ENCODE peak calls at places on chromosomes 11 and 22, in four cellular contexts. Z is GM20000, M is neural crest cell, Y is lower lobe of right lung. B is an unnamed sample.

GRCh38 chr11:15278129-15278528 is 163.4 kb downstream of the INSC start:
- DNase-seq in Z (no peak), M (no peak), Y (no peak), B (no peak)

GRCh38 chr11:78147807-78148206 is 8.4 kb upstream of the ALG8 start:
- DNase-seq in Z (no peak), M (no peak), Y (no peak), B (no peak)

GRCh38 chr11:116431842-116432241 is 340.9 kb downstream of the BUD13 start:
- DNase-seq in Z (no peak), M (no peak), Y (no peak), B (no peak)

GRCh38 chr11:2387266-2387982 is 10.3 kb downstream of the CD81 start:
- DNase-seq in Z (no peak), M (no peak), Y (no peak), B (no peak)

GRCh38 chr11:121059605-121060004 is 35.7 kb downstream of the TBCEL start:
- DNase-seq in Z (peak; percentile 42), M (no peak), Y (no peak), B (no peak)

GRCh38 chr22:42895541-42895981 is 38.5 kb upstream of the ARFGAP3 start:
- DNase-seq in Z (no peak), M (no peak), Y (no peak), B (no peak)

GRCh38 chr22:24554316-24555159 is at the start of gene GUCD1:
- DNase-seq in Z (peak; percentile 51), M (peak; percentile 18), Y (peak; percentile 54), B (no peak)

GRCh38 chr11:109946322-109946846 is 146.8 kb upstream of the ZC3H12C start:
- DNase-seq in Z (peak; percentile 63), M (peak; percentile 74), Y (peak; percentile 88), B (peak; percentile 83)

GRCh38 chr22:47445212-47445611 is 682.8 kb downstream of the TBC1D22A start:
- DNase-seq in Z (no peak), M (no peak), Y (no peak), B (no peak)

GRCh38 chr11:75374646-75375045 is 23.2 kb upstream of the ARRB1 start:
- DNase-seq in Z (no peak), M (no peak), Y (no peak), B (no peak)

GRCh38 chr11:43694477-43694876 is 13.9 kb downstream of the HSD17B12 start:
- DNase-seq in Z (no peak), M (no peak), Y (no peak), B (no peak)

GRCh38 chr22:37533995-37534394 is 14.8 kb upstream of the CARD10 start:
- DNase-seq in Z (no peak), M (no peak), Y (no peak), B (no peak)

GRCh38 chr11:63847363-63847762 is 8.5 kb downstream of the MARK2 start:
- DNase-seq in Z (no peak), M (no peak), Y (no peak), B (no peak)

DNA sequence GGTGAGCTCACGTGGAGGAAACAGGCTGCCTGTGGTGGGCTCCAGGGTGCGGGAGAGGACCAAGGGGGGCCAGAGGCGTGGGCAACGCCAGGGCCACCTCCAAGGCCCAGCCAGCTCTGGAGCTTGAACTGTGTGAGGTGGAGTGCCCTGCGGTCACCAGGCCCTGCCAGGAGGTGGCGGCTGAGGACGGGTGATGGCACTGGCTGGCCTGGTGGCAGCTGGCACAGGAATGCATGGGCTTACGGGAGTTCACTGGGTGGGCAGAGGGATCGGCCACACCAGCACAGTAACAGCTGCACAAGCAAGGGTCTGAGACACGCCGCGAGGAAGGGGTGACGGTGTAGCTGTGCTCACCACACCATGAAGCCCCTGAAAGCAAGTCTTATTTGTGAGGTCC is 15.8 kb downstream of the TOLLIP start:
- DNase-seq in Z (no peak), M (no peak), Y (peak; percentile 46), B (no peak)
- TF ChIP-seq CTCF in Z (no peak), M (peak; percentile 23), Y (peak; percentile 26), B (no peak)

GRCh38 chr11:131674051-131674755 is 303.8 kb downstream of the NTM start:
- DNase-seq in Z (peak; percentile 72), M (peak; percentile 80), Y (peak; percentile 73), B (peak; percentile 81)

GRCh38 chr11:131670876-131671275 is 300.5 kb downstream of the NTM start:
- DNase-seq in Z (no peak), M (no peak), Y (no peak), B (no peak)

GRCh38 chr11:131671320-131671719 is 300.9 kb downstream of the NTM start:
- DNase-seq in Z (no peak), M (no peak), Y (no peak), B (no peak)

GRCh38 chr11:131672191-131672590 is 301.8 kb downstream of the NTM start:
- DNase-seq in Z (no peak), M (no peak), Y (no peak), B (no peak)

DNA sequence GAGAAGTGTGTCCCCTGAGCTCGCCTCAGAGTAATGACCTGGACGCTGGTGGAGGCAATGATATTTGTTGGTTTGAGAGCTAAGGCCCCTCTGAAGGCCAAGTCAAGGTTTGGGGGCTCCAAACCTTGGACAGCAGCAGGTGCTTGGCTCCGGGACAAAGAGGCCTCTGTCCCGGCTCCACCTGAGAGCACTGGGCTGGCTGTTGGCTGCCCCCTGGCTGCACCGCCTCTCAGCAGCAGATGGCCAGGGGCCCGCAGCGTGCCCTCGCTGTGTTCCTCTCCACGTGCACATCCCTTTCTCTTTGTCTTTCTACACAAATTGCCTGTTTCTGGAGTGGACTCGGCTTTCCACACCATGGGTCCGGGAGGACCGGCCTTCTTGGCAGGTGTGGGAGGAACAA is 301.3 kb downstream of the NTM start:
- DNase-seq in Z (no peak), M (no peak), Y (no peak), B (peak; percentile 60)
- TF ChIP-seq CTCF in Z (peak; percentile 0), M (peak; percentile 26), Y (no peak), B (no peak)

GRCh38 chr22:25902402-25902801 is 160.4 kb downstream of the MYO18B start:
- DNase-seq in Z (no peak), M (no peak), Y (no peak), B (no peak)

GRCh38 chr22:25899566-25899965 is 157.6 kb downstream of the MYO18B start:
- DNase-seq in Z (no peak), M (no peak), Y (no peak), B (no peak)

GRCh38 chr22:25900390-25900789 is 158.4 kb downstream of the MYO18B start:
- DNase-seq in Z (no peak), M (no peak), Y (no peak), B (no peak)

GRCh38 chr22:25900880-25901279 is 158.9 kb downstream of the MYO18B start:
- DNase-seq in Z (no peak), M (no peak), Y (no peak), B (no peak)

GRCh38 chr22:25903294-25903693 is 161.3 kb downstream of the MYO18B start:
- DNase-seq in Z (no peak), M (peak; percentile 15), Y (no peak), B (peak; percentile 48)
- TF ChIP-seq CTCF in Z (peak; percentile 42), M (peak; percentile 46), Y (no peak), B (peak; percentile 72)

DNA sequence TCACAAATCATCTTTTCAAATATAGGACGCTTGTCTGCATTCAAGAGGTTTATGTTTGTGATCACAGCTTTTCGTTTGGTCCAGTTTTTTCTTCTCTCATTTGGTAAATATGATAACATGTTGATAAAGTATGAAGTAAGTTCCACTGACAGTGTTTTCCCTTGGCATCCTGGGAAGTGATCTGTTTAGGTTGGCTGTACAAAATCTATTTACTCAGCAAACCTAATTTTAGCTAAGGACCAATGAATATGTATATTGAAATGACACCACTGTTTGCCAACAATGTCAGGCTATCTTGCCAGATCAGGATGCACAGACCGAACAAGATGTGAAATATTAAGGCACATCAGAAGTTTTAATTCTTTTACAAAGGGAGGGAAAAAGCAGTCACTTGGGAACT is 1230.8 kb downstream of the LRRC4C start:
- DNase-seq in Z (no peak), M (no peak), Y (no peak), B (no peak)
- TF ChIP-seq CTCF in Z (no peak), M (no peak), Y (no peak), B (no peak)

DNA sequence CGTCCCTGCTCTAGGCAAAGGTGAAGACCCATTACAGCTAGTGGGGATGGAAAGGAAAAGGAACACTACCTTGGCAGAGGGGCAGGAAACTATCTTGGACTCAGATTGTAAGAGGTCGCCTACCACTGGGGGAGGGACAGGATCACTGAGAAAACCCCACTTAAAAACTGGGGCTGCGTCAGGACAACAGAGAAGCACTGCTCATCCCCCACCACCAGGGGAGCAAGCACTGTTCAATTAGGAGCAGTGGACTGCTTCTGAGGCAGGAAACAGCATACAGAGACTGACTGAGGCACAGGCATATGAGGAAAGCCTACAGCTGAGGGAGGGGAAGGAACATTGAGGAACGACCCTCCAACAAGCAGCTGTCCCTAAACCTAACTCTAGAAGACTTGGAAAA is 20.8 kb upstream of the DLAT start:
- DNase-seq in Z (peak; percentile 65), M (no peak), Y (no peak), B (peak; percentile 53)
- TF ChIP-seq CTCF in Z (peak; percentile 73), M (peak; percentile 50), Y (peak; percentile 11), B (peak; percentile 60)

GRCh38 chr11:114197799-114198500 is 98.2 kb upstream of the NNMT start:
- DNase-seq in Z (no peak), M (no peak), Y (peak; percentile 83), B (no peak)
- TF ChIP-seq CTCF in Z (no peak), M (no peak), Y (no peak), B (no peak)

GRCh38 chr11:65216830-65217229 is 35.1 kb downstream of the CAPN1 start:
- DNase-seq in Z (peak; percentile 13), M (no peak), Y (no peak), B (no peak)
- TF ChIP-seq CTCF in Z (no peak), M (peak; percentile 22), Y (no peak), B (no peak)

DNA sequence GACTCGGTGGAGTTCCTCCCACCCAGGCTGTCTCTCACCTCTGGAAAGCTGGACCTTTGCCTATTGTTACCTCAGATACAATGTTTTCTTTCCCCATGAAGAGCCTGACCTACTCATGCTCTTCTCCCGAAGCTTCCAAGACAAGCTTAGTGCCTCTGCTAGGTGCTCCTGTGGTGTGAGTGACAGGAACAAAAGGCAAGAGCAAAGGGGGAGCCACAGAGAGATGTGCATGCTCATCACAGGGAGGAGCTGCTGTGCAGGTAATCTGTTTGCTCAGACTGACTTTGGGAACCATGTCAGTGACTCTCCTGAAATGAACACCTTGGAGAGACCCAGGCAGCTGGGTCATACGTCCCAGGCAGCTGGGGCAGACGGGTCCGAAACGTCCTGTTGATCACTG is 53.6 kb upstream of the VSTM5 start:
- DNase-seq in Z (no peak), M (no peak), Y (no peak), B (no peak)
- TF ChIP-seq CTCF in Z (no peak), M (no peak), Y (no peak), B (no peak)